ENCODE peak calls at places on chromosomes 12 and 14, in nine cellular contexts. U, J, W, M, C, T, F, R and S are unnamed samples.

GRCh38 chr14:105180598-105181528 is at the start of gene NUDT14:
- DNase-seq in U (peak; percentile 33), J (peak; percentile 77), W (no peak), M (peak; percentile 75), C (no peak), T (peak; percentile 89), F (peak; percentile 98), R (peak; percentile 29), S (peak; percentile 86)

GRCh38 chr12:18456344-18456743 is 195.0 kb downstream of the PIK3C2G start:
- DNase-seq in U (no peak), J (no peak), W (no peak), M (peak; percentile 35), C (no peak), T (no peak), F (no peak), R (no peak), S (no peak)

GRCh38 chr12:59637657-59638150 is 41.9 kb downstream of the SLC16A7 start:
- DNase-seq in U (no peak), J (no peak), W (no peak), M (no peak), C (no peak), T (no peak), F (no peak), R (no peak), S (no peak)

GRCh38 chr12:125186471-125187147 is 121.4 kb downstream of the AACS start:
- DNase-seq in U (no peak), J (no peak), W (no peak), M (peak; percentile 51), C (no peak), T (no peak), F (no peak), R (no peak), S (no peak)

GRCh38 chr12:23055004-23055403 is 430.0 kb downstream of the ETNK1 start:
- DNase-seq in U (no peak), J (no peak), W (no peak), M (peak; percentile 80), C (no peak), T (peak; percentile 54), F (no peak), R (peak; percentile 15), S (peak; percentile 77)

GRCh38 chr14:31564194-31564593 is 3.0 kb downstream of the NUBPL start:
- DNase-seq in U (no peak), J (no peak), W (no peak), M (no peak), C (no peak), T (no peak), F (no peak), R (no peak), S (no peak)

GRCh38 chr12:52372216-52373154 is 5.2 kb upstream of the KRT85 start:
- DNase-seq in U (peak; percentile 90), J (peak; percentile 23), W (peak; percentile 70), M (peak; percentile 82), C (peak; percentile 70), T (peak; percentile 92), F (peak; percentile 85), R (peak; percentile 83), S (peak; percentile 80)

GRCh38 chr12:124742111-124742510 is 121.6 kb downstream of the SCARB1 start:
- DNase-seq in U (no peak), J (no peak), W (peak; percentile 39), M (no peak), C (no peak), T (no peak), F (no peak), R (no peak), S (no peak)

GRCh38 chr12:52200086-52200782 is 8.4 kb upstream of the KRT80 start:
- DNase-seq in U (no peak), J (no peak), W (no peak), M (no peak), C (no peak), T (no peak), F (no peak), R (no peak), S (no peak)

GRCh38 chr14:27712364-27712763 is 1054.2 kb upstream of the FOXG1 start:
- DNase-seq in U (no peak), J (no peak), W (no peak), M (no peak), C (no peak), T (no peak), F (no peak), R (no peak), S (no peak)

GRCh38 chr14:67817750-67818438 is 1.5 kb upstream of the ZFYVE26 start:
- DNase-seq in U (no peak), J (no peak), W (no peak), M (no peak), C (no peak), T (no peak), F (no peak), R (no peak), S (no peak)

GRCh38 chr12:87661770-87662402 is 367.3 kb downstream of the C12orf50 start:
- DNase-seq in U (no peak), J (no peak), W (no peak), M (no peak), C (no peak), T (no peak), F (no peak), R (no peak), S (peak; percentile 54)

GRCh38 chr14:92955381-92955780 is 32.4 kb downstream of the CHGA start:
- DNase-seq in U (no peak), J (no peak), W (no peak), M (no peak), C (no peak), T (no peak), F (no peak), R (no peak), S (no peak)

GRCh38 chr12:93319523-93320045 is 58.1 kb upstream of the NUDT4 start:
- DNase-seq in U (no peak), J (no peak), W (no peak), M (no peak), C (no peak), T (no peak), F (no peak), R (no peak), S (no peak)

GRCh38 chr14:24903337-24903736 is 146.6 kb downstream of the STXBP6 start:
- DNase-seq in U (no peak), J (no peak), W (no peak), M (no peak), C (no peak), T (no peak), F (no peak), R (peak; percentile 78), S (no peak)

GRCh38 chr14:24216345-24216699 is 456 bp upstream of the MDP1 start:
- DNase-seq in U (no peak), J (no peak), W (no peak), M (no peak), C (no peak), T (no peak), F (no peak), R (no peak), S (no peak)

GRCh38 chr12:117119592-117120198 is 20.5 kb upstream of the TESC start:
- DNase-seq in U (no peak), J (peak; percentile 7), W (no peak), M (peak; percentile 84), C (no peak), T (peak; percentile 48), F (no peak), R (no peak), S (peak; percentile 86)

GRCh38 chr12:40375076-40375475 is 150.3 kb downstream of the LRRK2 start:
- DNase-seq in U (no peak), J (no peak), W (no peak), M (peak; percentile 40), C (no peak), T (no peak), F (no peak), R (no peak), S (peak; percentile 65)

GRCh38 chr14:20460458-20461229 is 590 bp downstream of the PIP4P1 start:
- DNase-seq in U (no peak), J (peak; percentile 63), W (no peak), M (peak; percentile 76), C (no peak), T (peak; percentile 81), F (no peak), R (no peak), S (peak; percentile 80)

GRCh38 chr14:102940729-102941362 is 18.4 kb downstream of the AMN start:
- DNase-seq in U (no peak), J (no peak), W (no peak), M (no peak), C (no peak), T (no peak), F (no peak), R (no peak), S (peak; percentile 68)
- H3K36me3 ChIP-seq in U (peaks cover 17% of the 10 kb centered on the region), J (no peaks in the 10 kb centered on the region), W (peaks cover 85% of the 10 kb centered on the region), M (peaks cover 3% of the 10 kb centered on the region), C (peaks cover 97% of the 10 kb centered on the region), T (no peaks in the 10 kb centered on the region), F (peaks cover 14% of the 10 kb centered on the region), R (peaks cover 45% of the 10 kb centered on the region), S (no peaks in the 10 kb centered on the region)

GRCh38 chr14:97117693-97118092 is 320.5 kb downstream of the VRK1 start:
- DNase-seq in U (no peak), J (no peak), W (no peak), M (no peak), C (no peak), T (no peak), F (no peak), R (no peak), S (no peak)

GRCh38 chr14:97120204-97121120 is 323.3 kb downstream of the VRK1 start:
- DNase-seq in U (no peak), J (no peak), W (no peak), M (no peak), C (no peak), T (no peak), F (no peak), R (no peak), S (no peak)

GRCh38 chr14:97113339-97113738 is 316.2 kb downstream of the VRK1 start:
- DNase-seq in U (no peak), J (no peak), W (no peak), M (no peak), C (no peak), T (no peak), F (no peak), R (peak; percentile 10), S (no peak)

GRCh38 chr14:97116546-97116945 is 319.4 kb downstream of the VRK1 start:
- DNase-seq in U (no peak), J (no peak), W (no peak), M (no peak), C (no peak), T (no peak), F (no peak), R (no peak), S (no peak)
- H3K27ac ChIP-seq in U (no peak overlapping the region), J (no peak overlapping the region), W (no peak overlapping the region), M (no peak overlapping the region), C (no peak overlapping the region), T (no peak overlapping the region), F (no peak overlapping the region), R (no peak overlapping the region), S (no peak overlapping the region)

GRCh38 chr12:27309293-27309994 is 23.2 kb upstream of the BMAL2 start:
- DNase-seq in U (no peak), J (no peak), W (no peak), M (no peak), C (no peak), T (no peak), F (no peak), R (no peak), S (no peak)
- H3K36me3 ChIP-seq in U (peaks cover 10% of the 10 kb centered on the region), J (peaks cover 13% of the 10 kb centered on the region), W (peaks cover 23% of the 10 kb centered on the region), M (peaks cover 21% of the 10 kb centered on the region), C (peaks cover 80% of the 10 kb centered on the region), T (no peaks in the 10 kb centered on the region), F (peaks cover 4% of the 10 kb centered on the region), R (no peaks in the 10 kb centered on the region), S (no peaks in the 10 kb centered on the region)

DNA sequence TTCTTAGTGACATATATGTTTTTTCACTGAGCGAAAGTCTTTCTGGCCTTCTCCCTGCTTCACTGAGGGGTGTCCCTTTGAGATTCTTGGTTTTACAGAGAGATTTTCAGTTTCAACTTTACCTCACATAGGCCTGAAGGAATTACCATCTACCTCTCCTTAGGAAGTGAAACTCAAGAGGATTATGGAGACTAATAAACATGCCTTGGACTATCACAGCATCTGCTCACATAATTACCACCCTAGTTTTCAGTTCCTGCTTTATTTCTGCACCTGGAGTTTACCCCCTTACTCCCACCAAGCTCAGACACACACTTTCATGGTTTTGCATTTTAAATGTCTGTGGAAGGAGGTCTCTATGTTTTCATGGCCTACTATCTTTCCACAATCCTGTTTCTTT is 118.3 kb upstream of the SCAF11 start:
- DNase-seq in U (no peak), J (no peak), W (no peak), M (no peak), C (no peak), T (no peak), F (no peak), R (no peak), S (peak; percentile 65)
- H3K27ac ChIP-seq in U (no peak overlapping the region), J (no peak overlapping the region), W (no peak overlapping the region), M (no peak overlapping the region), C (no peak overlapping the region), T (no peak overlapping the region), F (no peak overlapping the region), R (no peak overlapping the region), S (peak overlapping the region; percentile 42)